ENCODE peak calls at places on chromosomes 7 and 10, in six cellular contexts. One of them, this sample, is unnamed.

GRCh38 chr7:42792841-42793240 is 119.0 kb downstream of the C7orf25 start:
- DNase-seq in K562: no peak
- DNase-seq in GM12878: no peak
- DNase-seq in H1: no peak
- DNase-seq in HepG2: no peak
- DNase-seq in NT2/D1: no peak
- DNase-seq in this sample: no peak

GRCh38 chr7:113410791-113411190 is 292.4 kb upstream of the SMIM30 start:
- DNase-seq in K562: no peak
- DNase-seq in NT2/D1: no peak
- DNase-seq in HepG2: no peak
- DNase-seq in H1: no peak
- DNase-seq in GM12878: no peak
- DNase-seq in this sample: no peak

GRCh38 chr7:80379034-80379433 is 132.8 kb downstream of the GNAT3 start:
- DNase-seq in H1: no peak
- DNase-seq in K562: no peak
- DNase-seq in NT2/D1: no peak
- DNase-seq in GM12878: no peak
- DNase-seq in HepG2: no peak
- DNase-seq in this sample: no peak

GRCh38 chr10:126921974-126922525 is 16.8 kb downstream of the DOCK1 start:
- DNase-seq in HepG2: no peak
- DNase-seq in NT2/D1: no peak
- DNase-seq in K562: no peak
- DNase-seq in GM12878: no peak
- DNase-seq in H1: no peak
- DNase-seq in this sample: peak

GRCh38 chr10:112812571-112812970 is 137.5 kb upstream of the TCF7L2 start:
- DNase-seq in HepG2: no peak
- DNase-seq in NT2/D1: no peak
- DNase-seq in H1: no peak
- DNase-seq in K562: no peak
- DNase-seq in GM12878: no peak
- DNase-seq in this sample: no peak

GRCh38 chr10:125868372-125868975 is 12.6 kb downstream of the DHX32 start:
- DNase-seq in NT2/D1: peak
- DNase-seq in H1: no peak
- DNase-seq in K562: no peak
- DNase-seq in HepG2: peak
- DNase-seq in GM12878: no peak
- DNase-seq in this sample: peak

GRCh38 chr7:112889834-112890438 is 99.7 kb upstream of the TMEM168 start:
- DNase-seq in GM12878: no peak
- DNase-seq in K562: no peak
- DNase-seq in HepG2: no peak
- DNase-seq in H1: no peak
- DNase-seq in NT2/D1: no peak
- DNase-seq in this sample: no peak

GRCh38 chr7:74477188-74477587 is 23.5 kb downstream of the GTF2IRD1 start:
- DNase-seq in GM12878: no peak
- DNase-seq in H1: no peak
- DNase-seq in NT2/D1: no peak
- DNase-seq in HepG2: no peak
- DNase-seq in K562: no peak
- DNase-seq in this sample: no peak

GRCh38 chr7:16934947-16935742 is 53.4 kb upstream of the AGR3 start:
- DNase-seq in HepG2: no peak
- DNase-seq in NT2/D1: no peak
- DNase-seq in GM12878: no peak
- DNase-seq in H1: no peak
- DNase-seq in K562: no peak
- DNase-seq in this sample: peak

GRCh38 chr7:138204989-138205298 is 128.7 kb downstream of the AKR1D1 start:
- DNase-seq in HepG2: no peak
- DNase-seq in H1: no peak
- DNase-seq in GM12878: no peak
- DNase-seq in K562: no peak
- DNase-seq in NT2/D1: no peak
- DNase-seq in this sample: no peak

GRCh38 chr10:119301397-119301796 is 94.0 kb downstream of the GRK5 start:
- DNase-seq in HepG2: no peak
- DNase-seq in GM12878: no peak
- DNase-seq in NT2/D1: no peak
- DNase-seq in H1: no peak
- DNase-seq in K562: no peak
- DNase-seq in this sample: no peak
- TF ChIP-seq ZNF274 in HepG2: no peak
- TF ChIP-seq ZNF274 in GM12878: no peak
- TF ChIP-seq ZNF274 in NT2/D1: no peak
- TF ChIP-seq ZNF274 in H1: no peak
- TF ChIP-seq ZNF274 in K562: no peak
- TF ChIP-seq ZNF274 in this sample: no peak

GRCh38 chr7:33596694-33597093 is 308.6 kb upstream of the BMPER start:
- DNase-seq in NT2/D1: no peak
- DNase-seq in GM12878: no peak
- DNase-seq in K562: no peak
- DNase-seq in H1: no peak
- DNase-seq in HepG2: no peak
- DNase-seq in this sample: no peak
- TF ChIP-seq ZNF274 in NT2/D1: no peak
- TF ChIP-seq ZNF274 in GM12878: no peak
- TF ChIP-seq ZNF274 in K562: no peak
- TF ChIP-seq ZNF274 in H1: no peak
- TF ChIP-seq ZNF274 in HepG2: no peak
- TF ChIP-seq ZNF274 in this sample: no peak

GRCh38 chr7:22718911-22719420 is 8.0 kb upstream of the IL6 start:
- DNase-seq in GM12878: no peak
- DNase-seq in H1: no peak
- DNase-seq in K562: no peak
- DNase-seq in HepG2: no peak
- DNase-seq in NT2/D1: no peak
- DNase-seq in this sample: no peak
- TF ChIP-seq ZNF274 in GM12878: no peak
- TF ChIP-seq ZNF274 in H1: no peak
- TF ChIP-seq ZNF274 in K562: no peak
- TF ChIP-seq ZNF274 in HepG2: no peak
- TF ChIP-seq ZNF274 in NT2/D1: no peak
- TF ChIP-seq ZNF274 in this sample: no peak

DNA sequence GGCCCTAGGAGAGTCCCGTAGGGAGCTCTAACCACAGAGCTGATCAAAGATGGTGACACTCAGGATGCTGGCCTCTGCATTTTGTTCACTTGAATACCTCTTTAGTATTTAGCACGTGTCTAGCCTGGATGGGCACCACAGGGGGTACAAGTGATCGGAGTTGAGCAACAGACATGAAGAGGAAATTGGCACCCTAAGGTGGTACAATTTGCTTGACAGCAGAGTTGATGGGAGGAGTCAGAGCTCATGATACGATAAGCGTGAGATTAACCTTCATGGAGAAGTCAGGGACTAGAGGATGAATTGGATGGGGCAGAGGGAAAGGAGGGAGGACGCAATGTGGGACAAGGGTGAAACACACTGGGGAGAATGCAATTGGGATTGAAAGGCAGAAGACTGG is 9.9 kb upstream of the ZNF212 start:
- DNase-seq in NT2/D1: no peak
- DNase-seq in H1: no peak
- DNase-seq in HepG2: no peak
- DNase-seq in GM12878: no peak
- DNase-seq in K562: no peak
- DNase-seq in this sample: no peak
- TF ChIP-seq ZNF274 in NT2/D1: no peak
- TF ChIP-seq ZNF274 in H1: no peak
- TF ChIP-seq ZNF274 in HepG2: no peak
- TF ChIP-seq ZNF274 in GM12878: no peak
- TF ChIP-seq ZNF274 in K562: no peak
- TF ChIP-seq ZNF274 in this sample: no peak

GRCh38 chr7:130996841-130997231 is 262.8 kb upstream of the KLF14 start:
- DNase-seq in H1: no peak
- DNase-seq in HepG2: peak
- DNase-seq in GM12878: no peak
- DNase-seq in NT2/D1: no peak
- DNase-seq in K562: no peak
- DNase-seq in this sample: peak
- TF ChIP-seq ZNF274 in H1: no peak
- TF ChIP-seq ZNF274 in HepG2: no peak
- TF ChIP-seq ZNF274 in GM12878: no peak
- TF ChIP-seq ZNF274 in NT2/D1: no peak
- TF ChIP-seq ZNF274 in K562: no peak
- TF ChIP-seq ZNF274 in this sample: no peak

GRCh38 chr10:116787893-116788665 is 45.7 kb upstream of the HSPA12A start:
- DNase-seq in NT2/D1: peak
- DNase-seq in K562: peak
- DNase-seq in H1: peak
- DNase-seq in GM12878: no peak
- DNase-seq in HepG2: peak
- DNase-seq in this sample: peak
- TF ChIP-seq ZNF274 in NT2/D1: no peak
- TF ChIP-seq ZNF274 in K562: no peak
- TF ChIP-seq ZNF274 in H1: no peak
- TF ChIP-seq ZNF274 in GM12878: no peak
- TF ChIP-seq ZNF274 in HepG2: no peak
- TF ChIP-seq ZNF274 in this sample: no peak

GRCh38 chr10:49834201-49834600 is 72.1 kb upstream of the OGDHL start:
- DNase-seq in HepG2: no peak
- DNase-seq in GM12878: no peak
- DNase-seq in NT2/D1: no peak
- DNase-seq in H1: no peak
- DNase-seq in K562: no peak
- DNase-seq in this sample: no peak

GRCh38 chr10:49841615-49842180 is 79.6 kb upstream of the OGDHL start:
- DNase-seq in GM12878: no peak
- DNase-seq in K562: no peak
- DNase-seq in H1: no peak
- DNase-seq in NT2/D1: no peak
- DNase-seq in HepG2: no peak
- DNase-seq in this sample: no peak

GRCh38 chr10:49837096-49837495 is 75.0 kb upstream of the OGDHL start:
- DNase-seq in GM12878: no peak
- DNase-seq in K562: no peak
- DNase-seq in NT2/D1: no peak
- DNase-seq in HepG2: peak
- DNase-seq in H1: no peak
- DNase-seq in this sample: no peak

GRCh38 chr10:49833162-49833561 is 71.0 kb upstream of the OGDHL start:
- DNase-seq in GM12878: no peak
- DNase-seq in H1: no peak
- DNase-seq in HepG2: no peak
- DNase-seq in NT2/D1: no peak
- DNase-seq in K562: no peak
- DNase-seq in this sample: no peak

GRCh38 chr10:49837685-49838084 is 75.6 kb upstream of the OGDHL start:
- DNase-seq in H1: no peak
- DNase-seq in HepG2: no peak
- DNase-seq in GM12878: no peak
- DNase-seq in NT2/D1: no peak
- DNase-seq in K562: no peak
- DNase-seq in this sample: no peak
- TF ChIP-seq ZNF274 in H1: no peak
- TF ChIP-seq ZNF274 in HepG2: no peak
- TF ChIP-seq ZNF274 in GM12878: no peak
- TF ChIP-seq ZNF274 in NT2/D1: no peak
- TF ChIP-seq ZNF274 in K562: no peak
- TF ChIP-seq ZNF274 in this sample: no peak

GRCh38 chr7:136400877-136401276 is 423.7 kb upstream of the MTPN start:
- DNase-seq in GM12878: no peak
- DNase-seq in K562: no peak
- DNase-seq in HepG2: no peak
- DNase-seq in NT2/D1: no peak
- DNase-seq in H1: no peak
- DNase-seq in this sample: no peak

GRCh38 chr7:136403591-136403990 is 426.4 kb upstream of the MTPN start:
- DNase-seq in HepG2: no peak
- DNase-seq in NT2/D1: no peak
- DNase-seq in K562: no peak
- DNase-seq in GM12878: no peak
- DNase-seq in H1: no peak
- DNase-seq in this sample: no peak

DNA sequence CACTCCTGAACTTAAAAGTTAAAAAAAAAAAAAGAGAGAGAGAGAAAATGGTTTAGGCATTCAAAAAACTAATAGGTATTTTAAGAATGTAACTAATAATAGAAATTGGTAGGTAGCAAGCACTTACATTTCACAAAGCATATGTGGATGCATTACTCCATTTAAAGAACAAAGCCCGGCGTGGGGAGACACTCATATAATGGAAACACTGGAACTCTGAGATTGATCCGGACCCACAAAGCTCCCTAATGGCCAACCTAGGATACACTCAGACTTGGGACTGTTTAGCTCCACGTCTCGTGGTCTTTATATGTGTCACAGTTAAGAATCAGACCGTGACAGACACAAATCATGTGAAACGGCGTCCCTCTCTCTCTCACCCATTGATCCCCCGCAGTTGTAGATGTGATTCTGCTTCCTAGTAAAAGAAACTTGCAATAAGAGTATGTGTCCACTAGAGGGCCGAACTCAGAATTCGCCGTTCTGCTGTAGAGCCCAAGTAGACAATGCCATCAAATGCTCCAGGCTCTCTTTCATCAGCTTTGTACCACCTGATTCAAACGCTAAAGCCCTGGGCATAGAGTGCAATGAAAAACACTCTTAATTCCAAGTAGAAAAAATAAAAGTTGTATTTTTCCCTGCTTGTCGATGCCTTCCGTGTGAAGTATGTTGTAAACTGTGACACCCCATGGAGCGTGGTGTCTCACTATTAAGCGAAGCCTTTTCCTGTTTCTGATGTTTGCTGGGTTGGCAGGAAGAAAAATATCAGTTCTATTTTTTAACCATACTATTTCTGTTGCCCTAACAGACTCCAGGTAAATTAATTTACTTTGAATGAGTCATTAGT is 429.0 kb upstream of the MTPN start:
- DNase-seq in GM12878: no peak
- DNase-seq in K562: peak
- DNase-seq in H1: peak
- DNase-seq in HepG2: peak
- DNase-seq in NT2/D1: peak
- DNase-seq in this sample: peak
- TF ChIP-seq ZNF274 in GM12878: no peak
- TF ChIP-seq ZNF274 in K562: no peak
- TF ChIP-seq ZNF274 in H1: no peak
- TF ChIP-seq ZNF274 in HepG2: no peak
- TF ChIP-seq ZNF274 in NT2/D1: no peak
- TF ChIP-seq ZNF274 in this sample: no peak

GRCh38 chr10:123848564-123849457 is 42.8 kb downstream of the CPXM2 start:
- DNase-seq in NT2/D1: no peak
- DNase-seq in GM12878: peak
- DNase-seq in K562: no peak
- DNase-seq in H1: no peak
- DNase-seq in HepG2: no peak
- DNase-seq in this sample: no peak
- TF ChIP-seq ZNF274 in NT2/D1: no peak
- TF ChIP-seq ZNF274 in GM12878: no peak
- TF ChIP-seq ZNF274 in K562: no peak
- TF ChIP-seq ZNF274 in H1: no peak
- TF ChIP-seq ZNF274 in HepG2: no peak
- TF ChIP-seq ZNF274 in this sample: no peak

DNA sequence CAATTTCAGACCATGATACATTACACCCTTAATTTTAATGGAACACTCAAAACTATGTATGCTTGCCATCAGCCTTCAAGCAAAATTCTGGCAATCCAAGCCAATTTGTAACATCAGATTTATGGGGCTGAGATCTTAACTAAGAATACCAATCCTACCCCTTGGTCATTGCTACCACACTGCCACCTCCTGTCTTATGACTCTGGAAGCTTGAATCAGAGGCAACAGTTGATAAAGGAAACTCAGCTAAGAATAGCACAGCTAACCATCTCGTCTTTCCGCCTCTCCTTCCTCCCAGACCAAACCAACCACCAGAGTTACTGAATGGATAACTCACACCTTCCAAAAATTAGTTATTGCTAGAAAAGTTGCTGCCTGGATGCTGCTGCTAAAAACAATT is 7.4 kb downstream of the IGF2BP3 start:
- DNase-seq in NT2/D1: no peak
- DNase-seq in K562: no peak
- DNase-seq in H1: no peak
- DNase-seq in GM12878: no peak
- DNase-seq in HepG2: no peak
- DNase-seq in this sample: no peak
- TF ChIP-seq ZNF274 in NT2/D1: no peak
- TF ChIP-seq ZNF274 in K562: no peak
- TF ChIP-seq ZNF274 in H1: no peak
- TF ChIP-seq ZNF274 in GM12878: no peak
- TF ChIP-seq ZNF274 in HepG2: no peak
- TF ChIP-seq ZNF274 in this sample: no peak